ENCODE peak calls at places on chromosomes 6 and 20, in four cellular contexts. One of them, this sample, is unnamed.

GRCh38 chr20:33848391-33848790 is 37.2 kb downstream of the CHMP4B start:
- DNase-seq in endothelial cell of umbilical vein: no peak
- DNase-seq in A549: no peak
- DNase-seq in pancreas: no peak
- DNase-seq in this sample: no peak

GRCh38 chr6:39322306-39322850 is at the start of gene KCNK16:
- DNase-seq in endothelial cell of umbilical vein: no peak
- DNase-seq in A549: no peak
- DNase-seq in pancreas: no peak
- DNase-seq in this sample: no peak

GRCh38 chr6:24472181-24472580 is 17.2 kb downstream of the GPLD1 start:
- DNase-seq in endothelial cell of umbilical vein: no peak
- DNase-seq in A549: no peak
- DNase-seq in pancreas: no peak
- DNase-seq in this sample: no peak

GRCh38 chr6:46327769-46328168 is 157.0 kb upstream of the ENPP5 start:
- DNase-seq in endothelial cell of umbilical vein: no peak
- DNase-seq in A549: no peak
- DNase-seq in pancreas: no peak
- DNase-seq in this sample: no peak

GRCh38 chr6:12075067-12075563 is 63.0 kb downstream of the HIVEP1 start:
- DNase-seq in endothelial cell of umbilical vein: peak
- DNase-seq in A549: no peak
- DNase-seq in pancreas: no peak
- DNase-seq in this sample: no peak

GRCh38 chr20:22920898-22921297 is 114.2 kb upstream of the SSTR4 start:
- DNase-seq in endothelial cell of umbilical vein: no peak
- DNase-seq in A549: no peak
- DNase-seq in pancreas: no peak
- DNase-seq in this sample: no peak

GRCh38 chr6:139367810-139368321 is 6.6 kb downstream of the CITED2 start:
- DNase-seq in endothelial cell of umbilical vein: peak
- DNase-seq in A549: no peak
- DNase-seq in pancreas: no peak
- DNase-seq in this sample: no peak

GRCh38 chr20:44231193-44231592 is 15.9 kb upstream of the GDAP1L1 start:
- DNase-seq in endothelial cell of umbilical vein: no peak
- DNase-seq in A549: no peak
- DNase-seq in pancreas: no peak
- DNase-seq in this sample: no peak

GRCh38 chr6:80594461-80594860 is 488.0 kb downstream of the BCKDHB start:
- DNase-seq in endothelial cell of umbilical vein: no peak
- DNase-seq in A549: no peak
- DNase-seq in pancreas: no peak
- DNase-seq in this sample: no peak

GRCh38 chr6:24865161-24865560 is 66.4 kb upstream of the ARMH2 start:
- DNase-seq in endothelial cell of umbilical vein: no peak
- DNase-seq in A549: no peak
- DNase-seq in pancreas: no peak
- DNase-seq in this sample: no peak

GRCh38 chr6:7136859-7137334 is 29.1 kb downstream of the RREB1 start:
- DNase-seq in endothelial cell of umbilical vein: no peak
- DNase-seq in A549: no peak
- DNase-seq in pancreas: no peak
- DNase-seq in this sample: peak

GRCh38 chr6:52787917-52788316 is 15.7 kb downstream of the GSTA1 start:
- DNase-seq in endothelial cell of umbilical vein: no peak
- DNase-seq in A549: no peak
- DNase-seq in pancreas: no peak
- DNase-seq in this sample: no peak

GRCh38 chr20:36238760-36239159 is 2.5 kb downstream of the AAR2 start:
- DNase-seq in endothelial cell of umbilical vein: no peak
- DNase-seq in A549: no peak
- DNase-seq in pancreas: no peak
- DNase-seq in this sample: no peak

GRCh38 chr6:87572860-87573259 is 16.9 kb downstream of the RARS2 start:
- DNase-seq in endothelial cell of umbilical vein: no peak
- DNase-seq in A549: no peak
- DNase-seq in pancreas: no peak
- DNase-seq in this sample: no peak
- TF ChIP-seq CTCF in endothelial cell of umbilical vein: no peak
- TF ChIP-seq CTCF in A549: no peak
- TF ChIP-seq CTCF in pancreas: no peak
- TF ChIP-seq CTCF in this sample: no peak

GRCh38 chr20:45971675-45972499 is at the start of gene ZNF335:
- DNase-seq in endothelial cell of umbilical vein: peak
- DNase-seq in A549: peak
- DNase-seq in pancreas: peak
- DNase-seq in this sample: peak
- TF ChIP-seq CTCF in endothelial cell of umbilical vein: no peak
- TF ChIP-seq CTCF in A549: no peak
- TF ChIP-seq CTCF in pancreas: no peak
- TF ChIP-seq CTCF in this sample: peak

DNA sequence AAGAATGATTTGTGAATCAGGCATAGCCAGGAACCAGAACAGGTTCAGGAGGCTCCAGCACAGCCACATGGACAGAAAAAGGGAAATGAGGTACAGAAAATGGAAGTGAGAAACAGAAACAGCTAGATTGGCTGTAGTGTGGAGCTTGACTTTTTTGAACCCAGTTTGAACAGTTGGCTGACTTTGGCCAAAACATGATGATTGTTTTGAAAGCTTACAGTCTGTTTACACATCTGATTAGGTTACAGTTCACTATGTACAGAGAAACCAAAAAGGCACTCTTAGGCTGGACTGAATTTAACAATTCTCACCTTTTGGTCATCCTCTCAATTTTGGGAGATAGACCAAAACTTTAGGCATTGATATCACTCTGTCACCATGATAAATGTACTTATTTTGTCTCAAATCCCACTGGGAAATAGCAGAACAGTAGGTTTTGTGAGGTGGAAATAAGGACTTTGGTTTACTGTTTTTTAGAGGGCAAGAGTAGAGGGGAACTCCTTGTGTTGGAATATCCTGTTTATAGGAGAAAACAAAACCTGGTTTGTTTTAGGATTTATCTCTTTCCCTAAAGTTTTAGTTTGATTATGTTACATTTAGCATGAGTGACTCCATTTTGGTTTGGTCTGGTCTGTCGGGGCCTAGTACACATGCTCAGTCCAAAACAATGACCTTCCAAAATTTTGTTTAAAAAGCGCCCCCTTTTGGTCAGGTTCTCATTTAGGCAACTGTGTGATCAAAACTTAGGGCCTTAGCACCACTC is 123.1 kb downstream of the OLIG3 start:
- DNase-seq in endothelial cell of umbilical vein: no peak
- DNase-seq in A549: no peak
- DNase-seq in pancreas: no peak
- DNase-seq in this sample: no peak
- TF ChIP-seq CTCF in endothelial cell of umbilical vein: no peak
- TF ChIP-seq CTCF in A549: no peak
- TF ChIP-seq CTCF in pancreas: no peak
- TF ChIP-seq CTCF in this sample: no peak

GRCh38 chr20:63573739-63574131 is 304 bp downstream of the HELZ2 start:
- DNase-seq in endothelial cell of umbilical vein: peak
- DNase-seq in A549: no peak
- DNase-seq in pancreas: no peak
- DNase-seq in this sample: no peak

GRCh38 chr20:63574156-63574828 is at the start of gene HELZ2:
- DNase-seq in endothelial cell of umbilical vein: peak
- DNase-seq in A549: peak
- DNase-seq in pancreas: peak
- DNase-seq in this sample: peak

GRCh38 chr20:63572071-63572787 is 1.8 kb downstream of the HELZ2 start:
- DNase-seq in endothelial cell of umbilical vein: no peak
- DNase-seq in A549: no peak
- DNase-seq in pancreas: peak
- DNase-seq in this sample: no peak

GRCh38 chr20:63574829-63575720 is 1.0 kb upstream of the HELZ2 start:
- DNase-seq in endothelial cell of umbilical vein: no peak
- DNase-seq in A549: no peak
- DNase-seq in pancreas: no peak
- DNase-seq in this sample: no peak

DNA sequence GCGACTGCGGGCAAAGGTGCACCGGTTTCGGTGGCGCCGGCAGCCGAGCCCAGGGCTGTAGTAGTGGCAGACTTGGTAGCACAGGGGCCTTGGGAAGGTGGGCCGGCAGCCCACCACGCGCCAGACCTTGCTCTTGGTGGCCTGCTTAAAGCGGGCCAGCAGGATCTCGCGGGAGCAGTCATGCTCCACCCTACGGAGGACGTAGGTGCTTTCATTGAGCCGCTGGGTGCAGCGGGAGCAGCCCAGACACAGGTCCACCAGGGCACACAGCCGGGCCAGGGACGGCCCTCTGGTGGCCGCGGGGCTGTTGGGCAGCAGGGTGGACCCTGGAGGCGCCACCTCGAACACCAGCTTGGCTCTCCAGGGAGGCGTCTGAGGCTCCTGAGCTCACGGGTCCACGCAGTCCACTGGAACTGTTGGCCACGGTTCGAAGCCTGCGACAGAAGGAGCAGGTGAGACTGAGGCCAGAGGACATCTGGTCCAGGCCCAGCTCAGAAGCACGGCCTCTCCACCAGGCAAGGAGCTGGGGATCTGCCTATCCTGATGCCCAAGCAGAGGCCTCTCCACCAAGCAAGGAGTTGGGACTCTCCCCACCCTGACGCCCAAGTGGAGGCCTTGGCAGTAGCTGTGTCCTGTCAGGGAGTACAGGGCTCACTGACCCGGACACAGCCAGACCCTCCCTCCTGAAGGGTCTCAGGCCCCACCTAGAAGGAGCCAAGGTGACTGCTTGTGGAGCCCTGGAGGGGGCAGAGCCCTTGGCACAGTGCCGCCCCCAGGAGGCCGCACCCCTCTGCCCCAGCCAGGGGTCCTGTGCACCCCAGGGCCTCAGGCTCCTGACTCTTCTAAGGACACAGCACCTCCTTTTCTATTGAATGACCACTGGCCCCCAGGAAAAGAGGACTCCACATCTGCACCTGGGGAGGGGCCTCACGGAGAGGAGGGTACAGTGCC is 976 bp downstream of the HELZ2 start:
- DNase-seq in endothelial cell of umbilical vein: no peak
- DNase-seq in A549: peak
- DNase-seq in pancreas: peak
- DNase-seq in this sample: no peak
- TF ChIP-seq CTCF in endothelial cell of umbilical vein: peak
- TF ChIP-seq CTCF in A549: peak
- TF ChIP-seq CTCF in pancreas: no peak
- TF ChIP-seq CTCF in this sample: no peak